ENCODE peak calls at places on chromosomes 11 and 22, in eight cellular contexts. O is glutamatergic neuron, I is AG04450, N is mammary epithelial cell, U is choroid plexus epithelial cell, R is omental fat pad, C is prostate gland, A is foreskin fibroblast. K is an unnamed sample.

GRCh38 chr11:3609416-3610265 is 32.2 kb downstream of the ART5 start:
- DNase-seq in R (no peak), I (no peak), N (peak), A (peak), O (no peak), C (peak), U (peak), K (peak)

GRCh38 chr22:18078329-18079041 is 695 bp downstream of the PEX26 start:
- DNase-seq in U (peak), C (no peak), I (no peak), A (peak), N (peak), O (peak), R (no peak), K (peak)

GRCh38 chr11:87020336-87020735 is 17.4 kb upstream of the TMEM135 start:
- DNase-seq in U (no peak), N (no peak), C (no peak), A (no peak), I (no peak), O (no peak), R (no peak), K (no peak)

GRCh38 chr11:24271798-24272197 is 225.1 kb upstream of the LUZP2 start:
- DNase-seq in C (no peak), A (no peak), O (no peak), R (no peak), N (no peak), U (no peak), I (no peak), K (no peak)

GRCh38 chr11:86671386-86672006 is 920 bp downstream of the ME3 start:
- DNase-seq in R (peak), N (no peak), I (no peak), O (peak), U (peak), C (peak), A (peak), K (no peak)

GRCh38 chr22:46286941-46287872 is 9.5 kb upstream of the GTSE1 start:
- DNase-seq in O (no peak), N (no peak), C (no peak), U (no peak), A (no peak), R (no peak), I (no peak), K (no peak)

GRCh38 chr11:6320411-6321207 is at the start of gene CAVIN3:
- DNase-seq in U (peak), O (peak), N (peak), R (peak), C (peak), A (peak), I (peak), K (peak)

GRCh38 chr11:109071712-109072524 is 350.1 kb upstream of the C11orf87 start:
- DNase-seq in O (no peak), R (peak), N (peak), A (peak), I (peak), U (peak), C (peak), K (peak)

GRCh38 chr11:10484461-10485180 is 29.6 kb downstream of the AMPD3 start:
- DNase-seq in I (no peak), R (peak), O (no peak), U (no peak), C (no peak), N (no peak), A (no peak), K (no peak)

GRCh38 chr11:92880391-92880790 is 89.1 kb upstream of the MTNR1B start:
- DNase-seq in O (no peak), C (no peak), I (no peak), N (peak), R (no peak), A (no peak), U (peak), K (no peak)

GRCh38 chr22:29268511-29269229 is 602 bp downstream of the EWSR1 start:
- DNase-seq in R (no peak), I (peak), C (peak), N (peak), O (peak), A (peak), U (peak), K (peak)

GRCh38 chr11:120392791-120393190 is 56.6 kb downstream of the ARHGEF12 start:
- DNase-seq in U (peak), N (no peak), A (peak), I (no peak), R (no peak), O (no peak), C (no peak), K (peak)

GRCh38 chr22:24989541-24989951 is 37.0 kb downstream of the KIAA1671 start:
- DNase-seq in R (no peak), C (no peak), N (no peak), U (no peak), I (no peak), A (no peak), O (no peak), K (no peak)

GRCh38 chr22:24102366-24103200 is 78.7 kb upstream of the SUSD2 start:
- DNase-seq in I (no peak), O (no peak), R (no peak), N (no peak), A (no peak), U (no peak), C (no peak), K (no peak)

GRCh38 chr11:18749681-18750319 is 23.8 kb upstream of the IGSF22 start:
- DNase-seq in N (peak), C (peak), O (no peak), R (no peak), I (peak), A (peak), U (peak), K (peak)

GRCh38 chr11:111231836-111232235 is 13.7 kb upstream of the POU2AF2 start:
- DNase-seq in C (no peak), O (no peak), A (peak), I (no peak), U (peak), R (no peak), N (no peak), K (peak)

GRCh38 chr22:27255580-27255979 is 546.0 kb downstream of the MN1 start:
- DNase-seq in N (no peak), A (no peak), O (no peak), U (no peak), R (no peak), I (no peak), C (no peak), K (no peak)

GRCh38 chr22:24424001-24424900 is 3.1 kb upstream of the ADORA2A start:
- DNase-seq in I (no peak), A (no peak), U (no peak), N (no peak), O (peak), R (no peak), C (no peak), K (no peak)

GRCh38 chr22:39182478-39183030 is 30.1 kb upstream of the CBX7 start:
- DNase-seq in I (no peak), N (no peak), A (no peak), C (no peak), O (no peak), R (no peak), U (peak), K (no peak)

GRCh38 chr11:95419915-95420314 is 188.9 kb upstream of the SESN3 start:
- DNase-seq in U (peak), O (no peak), A (peak), R (no peak), I (peak), C (no peak), N (peak), K (peak)

GRCh38 chr11:123653997-123654565 is 343 bp downstream of the SCN3B start:
- DNase-seq in I (peak), R (no peak), N (peak), A (peak), O (peak), U (peak), C (peak), K (peak)

GRCh38 chr11:35141034-35141433 is 2.1 kb downstream of the CD44 start:
- DNase-seq in A (no peak), O (no peak), R (no peak), U (no peak), N (no peak), C (no peak), I (no peak), K (no peak)

GRCh38 chr11:93501856-93502255 is 41.3 kb downstream of the SMCO4 start:
- DNase-seq in I (no peak), C (no peak), N (no peak), O (no peak), A (no peak), R (no peak), U (no peak), K (no peak)

GRCh38 chr22:41682033-41682807 is 6.4 kb downstream of the SNU13 start:
- DNase-seq in O (peak), N (peak), R (peak), C (peak), I (peak), U (peak), A (peak), K (peak)

GRCh38 chr22:37472418-37473006 is 13.7 kb downstream of the MFNG start:
- DNase-seq in N (no peak), A (peak), U (peak), C (no peak), I (no peak), R (no peak), O (peak), K (peak)

GRCh38 chr22:39253427-39254070 is 8.8 kb upstream of the PDGFB start:
- DNase-seq in R (no peak), U (peak), N (peak), I (peak), A (peak), O (peak), C (peak), K (peak)

GRCh38 chr22:33202455-33202854 is 144.3 kb upstream of the SYN3 start:
- DNase-seq in O (no peak), R (no peak), C (no peak), N (no peak), I (no peak), A (no peak), U (no peak), K (no peak)

GRCh38 chr11:9868641-9869040 is 204.8 kb downstream of the SWAP70 start:
- DNase-seq in O (no peak), A (peak), N (peak), U (no peak), C (no peak), I (no peak), R (no peak), K (no peak)

GRCh38 chr22:29346659-29347058 is 31.2 kb upstream of the RASL10A start:
- DNase-seq in O (peak), N (no peak), I (no peak), A (no peak), R (no peak), C (peak), U (no peak), K (no peak)

GRCh38 chr11:7904910-7905309 is 26.2 kb downstream of the OR10A6 start:
- DNase-seq in I (peak), N (peak), A (peak), O (no peak), U (peak), C (no peak), R (no peak), K (peak)
- TF ChIP-seq CTCF in I (peak), N (peak), A (peak), O (no peak), U (peak), C (peak), R (no peak), K (peak)

DNA sequence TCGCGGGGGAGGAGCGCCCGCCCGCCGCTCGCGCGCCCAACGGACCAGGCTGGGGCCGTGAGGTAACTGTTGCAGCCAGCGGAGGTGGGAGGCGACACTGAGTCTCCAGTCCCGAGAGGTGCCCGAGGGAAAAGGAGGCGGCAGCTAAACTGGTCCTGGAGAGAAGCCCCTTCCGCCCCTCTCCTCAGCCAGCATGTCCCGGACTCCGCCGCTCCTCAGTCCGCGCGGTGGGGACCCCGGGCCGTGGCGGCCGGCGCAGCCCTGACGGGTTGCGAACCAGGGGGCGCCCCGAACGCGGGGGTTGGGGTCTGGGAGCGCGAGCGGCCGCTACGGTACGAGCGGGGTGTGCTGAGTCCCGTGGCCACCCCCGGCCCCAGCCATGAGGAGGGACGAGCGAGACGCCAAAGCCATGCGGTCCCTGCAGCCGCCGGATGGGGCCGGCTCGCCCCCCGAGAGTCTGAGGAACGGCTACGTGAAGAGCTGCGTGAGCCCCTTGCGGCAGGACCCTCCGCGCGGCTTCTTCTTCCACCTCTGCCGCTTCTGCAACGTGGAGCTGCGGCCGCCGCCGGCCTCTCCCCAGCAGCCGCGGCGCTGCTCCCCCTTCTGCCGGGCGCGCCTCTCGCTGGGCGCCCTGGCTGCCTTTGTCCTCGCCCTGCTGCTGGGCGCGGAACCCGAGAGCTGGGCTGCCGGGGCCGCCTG is at the start of gene PDE3B:
- DNase-seq in U (peak), N (peak), I (no peak), A (peak), C (peak), R (no peak), O (peak), K (peak)
- TF ChIP-seq CTCF in U (no peak), N (no peak), I (no peak), A (no peak), C (peak), R (no peak), O (no peak), K (no peak)

GRCh38 chr11:117197516-117198456 is 1.4 kb upstream of the TAGLN start:
- DNase-seq in N (no peak), C (peak), R (no peak), A (no peak), I (no peak), U (peak), O (peak), K (peak)
- TF ChIP-seq CTCF in N (peak), C (peak), R (no peak), A (peak), I (peak), U (peak), O (peak), K (peak)

DNA sequence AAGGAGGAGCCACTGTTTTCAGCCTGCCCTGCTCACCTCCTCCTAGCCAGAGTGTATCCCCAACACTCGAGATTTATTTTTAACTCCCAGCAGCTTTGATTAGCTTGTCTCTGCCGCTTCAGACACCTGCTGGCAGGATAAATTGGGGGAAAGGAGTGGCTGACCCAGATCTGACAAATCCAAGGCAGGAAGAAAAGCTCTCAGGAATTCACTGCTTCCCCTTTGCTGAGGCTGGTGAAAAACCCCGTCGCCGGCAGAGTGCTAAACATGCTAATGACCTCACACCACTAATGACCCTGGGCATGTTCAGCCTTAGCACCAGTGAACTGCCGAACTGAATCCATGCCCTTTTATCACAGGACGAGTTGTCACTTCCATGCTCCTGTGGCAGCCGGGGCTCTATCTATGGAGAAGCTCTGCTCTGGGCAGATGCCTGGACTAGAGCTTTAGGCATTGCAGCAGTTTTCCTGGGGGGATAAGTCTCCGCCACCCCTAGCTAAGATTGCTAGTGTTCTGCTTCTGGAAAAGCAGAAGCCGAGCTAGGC is 52.2 kb downstream of the FEZ1 start:
- DNase-seq in U (no peak), R (no peak), N (no peak), A (no peak), I (no peak), O (no peak), C (no peak), K (no peak)
- TF ChIP-seq CTCF in U (no peak), R (no peak), N (no peak), A (no peak), I (no peak), O (no peak), C (no peak), K (no peak)

DNA sequence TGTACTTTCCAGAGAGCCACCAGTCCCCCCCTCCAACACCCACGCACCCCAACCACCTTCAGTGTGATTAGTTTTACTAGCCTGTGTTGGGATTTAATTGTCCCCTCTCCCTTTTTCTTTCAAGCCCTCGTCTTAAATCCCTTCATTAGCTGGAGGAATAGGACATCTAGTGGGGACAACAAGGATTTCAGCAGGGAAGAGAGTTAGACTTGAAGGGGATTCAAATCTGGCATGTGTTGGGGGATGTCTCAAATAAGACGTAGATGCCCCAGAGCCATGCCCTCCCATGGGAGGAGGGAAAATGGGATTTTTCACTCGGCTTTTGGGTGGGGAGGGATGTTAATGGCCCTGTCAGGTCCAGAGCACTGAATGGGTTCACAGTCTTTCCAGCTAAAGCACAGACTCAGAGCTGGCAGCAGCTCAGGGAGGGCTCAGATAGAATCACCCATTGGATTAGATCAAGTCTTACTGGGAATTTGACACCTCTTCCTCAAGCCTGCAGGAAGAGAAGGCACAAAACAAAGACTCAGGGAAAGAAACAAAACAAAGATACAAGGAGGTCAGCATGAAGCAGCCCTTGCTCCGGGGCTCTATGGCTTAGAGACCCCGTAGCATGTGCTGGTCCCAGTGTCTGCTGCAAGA is 10.7 kb downstream of the INS start:
- DNase-seq in U (peak), I (peak), C (no peak), A (peak), N (peak), R (no peak), O (no peak), K (peak)
- TF ChIP-seq CTCF in U (peak), I (peak), C (peak), A (peak), N (peak), R (no peak), O (peak), K (peak)

DNA sequence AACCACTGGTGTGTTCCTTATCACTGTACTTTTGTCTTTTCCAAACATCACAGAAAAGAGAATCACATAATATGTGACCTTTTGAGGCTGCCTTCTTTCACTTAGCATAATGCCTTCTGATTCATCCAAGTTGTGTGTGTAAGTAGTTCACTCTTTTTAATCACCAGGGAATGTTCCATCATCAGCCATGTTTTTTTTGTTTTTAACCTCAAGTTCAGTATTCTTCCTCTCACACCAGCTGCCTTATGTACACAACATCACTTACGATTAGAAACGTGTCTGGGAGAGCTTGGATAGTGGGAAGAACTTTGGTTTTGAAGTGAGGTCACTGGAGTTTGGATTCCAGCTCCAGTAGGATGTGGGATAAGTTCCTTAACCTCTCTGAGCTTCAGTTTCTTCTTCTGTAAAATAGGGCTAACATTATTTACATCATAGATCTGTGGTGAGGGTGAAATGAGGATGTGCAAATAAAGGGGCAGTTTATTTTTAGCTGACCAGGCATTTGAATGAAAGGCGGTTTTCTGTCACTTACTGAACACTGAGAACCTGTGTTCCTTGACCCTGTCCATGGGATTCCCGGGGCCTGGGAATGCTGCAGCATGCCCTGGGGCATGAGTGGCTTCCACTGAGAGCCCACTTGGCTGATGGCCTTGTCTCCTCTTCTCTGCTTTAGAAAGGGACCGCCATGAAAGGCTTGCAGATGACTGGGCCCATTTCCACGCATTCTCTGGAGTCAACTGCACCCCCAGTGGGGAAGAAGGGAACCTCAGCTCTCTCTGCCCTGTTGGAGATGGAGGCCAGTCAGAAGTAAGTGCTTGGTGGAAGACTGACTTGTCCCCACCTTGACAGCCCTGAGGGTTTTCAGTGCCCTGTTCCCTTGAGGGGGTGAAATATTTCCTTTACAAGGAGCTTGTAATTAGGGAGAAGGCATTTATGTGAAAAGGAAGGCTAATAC is 92.6 kb downstream of the DEPDC5 start:
- DNase-seq in U (peak), O (no peak), C (no peak), R (no peak), A (peak), N (no peak), I (peak), K (peak)
- TF ChIP-seq CTCF in U (peak), O (peak), C (no peak), R (no peak), A (peak), N (peak), I (peak), K (peak)

K was measured in IMR-90.